ENCODE peak calls at places on chromosomes 12 and 14, in four cellular contexts. C is activated T-helper 1 cell treated with Interleukin-2 at 50 U/mL for 16 hours; M is naive thymus-derived CD4-positive, alpha-beta T cell; L is mesothelial cell of epicardium. W is an unnamed sample.

GRCh38 chr14:30204431-30204830 is 276.8 kb upstream of the PRKD1 start:
- DNase-seq in M (no peak), L (no peak), C (no peak), W (no peak)

GRCh38 chr14:60926002-60926401 is 54.9 kb downstream of the TRMT5 start:
- DNase-seq in M (no peak), C (no peak), L (no peak), W (no peak)

GRCh38 chr12:63980211-63980610 is 135.7 kb downstream of the SRGAP1 start:
- DNase-seq in C (no peak), M (no peak), L (no peak), W (no peak)

GRCh38 chr12:53078425-53079225 is 565 bp downstream of the SPRYD3 start:
- DNase-seq in M (no peak), C (peak; percentile 22), L (no peak), W (peak; percentile 55)

GRCh38 chr14:39860837-39861236 is 428.6 kb upstream of the FBXO33 start:
- DNase-seq in M (no peak), C (no peak), L (no peak), W (no peak)

GRCh38 chr14:34766060-34766459 is 51.7 kb upstream of the CFL2 start:
- DNase-seq in C (no peak), L (no peak), M (no peak), W (no peak)

GRCh38 chr14:91354979-91355685 is 62.5 kb downstream of the CCDC88C start:
- DNase-seq in L (no peak), M (no peak), C (no peak), W (peak; percentile 67)

GRCh38 chr14:52313903-52314481 is at the start of gene PTGER2:
- DNase-seq in C (peak; percentile 73), M (peak; percentile 68), L (peak; percentile 64), W (peak; percentile 97)

GRCh38 chr14:36516719-36517241 is 3.3 kb downstream of the NKX2-1 start:
- DNase-seq in C (no peak), M (no peak), L (no peak), W (no peak)

GRCh38 chr12:107553211-107553765 is 132.3 kb upstream of the PWP1 start:
- DNase-seq in M (no peak), L (no peak), C (no peak), W (no peak)

GRCh38 chr14:55123101-55123500 is 6.0 kb upstream of the LGALS3 start:
- DNase-seq in C (no peak), L (no peak), M (no peak), W (no peak)

GRCh38 chr14:22220427-22220826 is 368.6 kb downstream of the DAD1 start:
- DNase-seq in L (no peak), M (no peak), C (no peak), W (no peak)

GRCh38 chr14:50039120-50039517 is 77.3 kb downstream of the VCPKMT start:
- DNase-seq in M (no peak), C (no peak), L (no peak), W (no peak)

GRCh38 chr12:21328578-21328977 is 6.1 kb downstream of the SLCO1A2 start:
- DNase-seq in C (no peak), M (no peak), L (no peak), W (no peak)

GRCh38 chr14:93007225-93007997 is 84.5 kb downstream of the CHGA start:
- DNase-seq in M (no peak), L (no peak), C (no peak), W (peak; percentile 57)

GRCh38 chr12:4526923-4527546 is 11.7 kb upstream of the RAD51AP1 start:
- DNase-seq in C (no peak), M (no peak), L (no peak), W (no peak)